ENCODE peak calls at places on chromosomes 13 and 19, in ten cellular contexts. X is Calu3; G is NCI-H1930; Z is NAMALWA; F is body of pancreas; S is stimulated activated CD8-positive, alpha-beta memory T cell treated with anti-CD3 and anti-CD28 coated beads, Interleukin-2, amount 100 ng/mL, for 48 hours; E is HCT116; K is amniotic stem cell; N is NCI-H1436 treated with DMSO at 0.1 percent for 48 hours; Q is NCI-H774. A is an unnamed sample.

GRCh38 chr13:46334008-46334407 is 53.0 kb downstream of the RUBCNL start:
- DNase-seq in X (no peak), G (no peak), Z (peak; percentile 37), F (no peak), S (no peak), E (no peak), K (no peak), N (no peak), Q (no peak), A (no peak)

GRCh38 chr13:108213946-108214345 is 1.4 kb downstream of the LIG4 start:
- DNase-seq in X (no peak), G (peak; percentile 46), Z (peak; percentile 53), F (no peak), S (no peak), E (no peak), K (no peak), N (peak; percentile 69), Q (peak; percentile 58), A (peak; percentile 31)

GRCh38 chr13:50387124-50387581 is 371.9 kb downstream of the KCNRG start:
- DNase-seq in X (peak; percentile 30), G (no peak), Z (peak; percentile 42), F (peak; percentile 34), S (no peak), E (no peak), K (no peak), N (no peak), Q (no peak), A (peak; percentile 52)

GRCh38 chr19:54179921-54180452 is 7.0 kb upstream of the TMC4 start:
- DNase-seq in X (no peak), G (peak; percentile 54), Z (peak; percentile 97), F (no peak), S (no peak), E (no peak), K (no peak), N (no peak), Q (no peak), A (peak; percentile 60)

GRCh38 chr13:59721889-59722579 is 441.7 kb downstream of the DIAPH3 start:
- DNase-seq in X (no peak), G (no peak), Z (no peak), F (no peak), S (no peak), E (no peak), K (no peak), N (no peak), Q (no peak), A (no peak)

GRCh38 chr19:2578911-2579677 is 103.2 kb downstream of the GADD45B start:
- DNase-seq in X (peak; percentile 87), G (no peak), Z (no peak), F (peak; percentile 90), S (peak; percentile 42), E (peak; percentile 78), K (peak; percentile 81), N (no peak), Q (peak; percentile 16), A (peak; percentile 92)

GRCh38 chr13:112968380-112968909 is 569 bp upstream of the MCF2L start:
- DNase-seq in X (peak; percentile 16), G (no peak), Z (no peak), F (peak; percentile 77), S (peak; percentile 24), E (no peak), K (no peak), N (no peak), Q (peak; percentile 97), A (no peak)

GRCh38 chr19:4196587-4197148 is 14.2 kb downstream of the ANKRD24 start:
- DNase-seq in X (no peak), G (no peak), Z (no peak), F (no peak), S (no peak), E (no peak), K (no peak), N (no peak), Q (no peak), A (no peak)

GRCh38 chr13:110676511-110677204 is 29.3 kb downstream of the CARS2 start:
- DNase-seq in X (no peak), G (no peak), Z (peak; percentile 82), F (peak; percentile 56), S (no peak), E (no peak), K (no peak), N (no peak), Q (no peak), A (no peak)

GRCh38 chr13:97339989-97340361 is 94.0 kb upstream of the RAP2A start:
- DNase-seq in X (no peak), G (no peak), Z (no peak), F (no peak), S (no peak), E (no peak), K (no peak), N (no peak), Q (no peak), A (no peak)

GRCh38 chr19:57473646-57474045 is 3.7 kb downstream of the ZNF772 start:
- DNase-seq in X (no peak), G (no peak), Z (no peak), F (no peak), S (no peak), E (no peak), K (no peak), N (no peak), Q (no peak), A (no peak)

GRCh38 chr19:4635763-4636135 is 3.6 kb upstream of the TNFAIP8L1 start:
- DNase-seq in X (no peak), G (no peak), Z (no peak), F (no peak), S (no peak), E (no peak), K (no peak), N (no peak), Q (no peak), A (no peak)

GRCh38 chr19:37997911-37998344 is 90.9 kb downstream of the SIPA1L3 start:
- DNase-seq in X (peak; percentile 9), G (no peak), Z (peak; percentile 36), F (no peak), S (no peak), E (peak; percentile 91), K (peak; percentile 75), N (no peak), Q (no peak), A (peak; percentile 55)

GRCh38 chr19:5430237-5430636 is 25.0 kb upstream of the ZNRF4 start:
- DNase-seq in X (no peak), G (no peak), Z (no peak), F (no peak), S (no peak), E (no peak), K (no peak), N (no peak), Q (no peak), A (no peak)

GRCh38 chr19:51704601-51705000 is 11.5 kb downstream of the SPACA6 start:
- DNase-seq in X (no peak), G (no peak), Z (no peak), F (no peak), S (no peak), E (no peak), K (no peak), N (no peak), Q (no peak), A (no peak)

GRCh38 chr19:33248954-33249613 is 23.4 kb upstream of the SLC7A10 start:
- DNase-seq in X (peak; percentile 50), G (no peak), Z (peak; percentile 37), F (no peak), S (no peak), E (no peak), K (no peak), N (no peak), Q (no peak), A (no peak)

GRCh38 chr19:35860818-35861639 is 4.3 kb downstream of the KIRREL2 start:
- DNase-seq in X (peak; percentile 75), G (no peak), Z (no peak), F (no peak), S (no peak), E (no peak), K (no peak), N (no peak), Q (no peak), A (no peak)

GRCh38 chr13:31310781-31311180 is 111.0 kb downstream of the B3GLCT start:
- DNase-seq in X (no peak), G (no peak), Z (no peak), F (no peak), S (no peak), E (no peak), K (no peak), N (no peak), Q (peak; percentile 40), A (no peak)

GRCh38 chr19:49564616-49565045 is 15.7 kb downstream of the NOSIP start:
- DNase-seq in X (no peak), G (no peak), Z (no peak), F (no peak), S (no peak), E (no peak), K (no peak), N (no peak), Q (no peak), A (no peak)

GRCh38 chr13:110343241-110343865 is 36.3 kb downstream of the COL4A2 start:
- DNase-seq in X (no peak), G (no peak), Z (no peak), F (no peak), S (no peak), E (peak; percentile 15), K (no peak), N (no peak), Q (no peak), A (no peak)

GRCh38 chr13:20142019-20142926 is 18.6 kb downstream of the GJA3 start:
- DNase-seq in X (no peak), G (no peak), Z (no peak), F (no peak), S (no peak), E (no peak), K (no peak), N (no peak), Q (no peak), A (no peak)

GRCh38 chr19:37902668-37903067 is 3.7 kb downstream of the WDR87 start:
- DNase-seq in X (peak; percentile 93), G (peak; percentile 66), Z (peak; percentile 87), F (peak; percentile 90), S (peak; percentile 69), E (peak; percentile 82), K (peak; percentile 54), N (no peak), Q (peak; percentile 74), A (peak; percentile 82)

GRCh38 chr19:23345838-23346237 is 49.4 kb downstream of the ZNF91 start:
- DNase-seq in X (no peak), G (no peak), Z (peak; percentile 15), F (no peak), S (no peak), E (no peak), K (no peak), N (no peak), Q (no peak), A (no peak)

GRCh38 chr19:56133858-56134654 is 7.0 kb upstream of the ZNF444 start:
- DNase-seq in X (no peak), G (no peak), Z (no peak), F (no peak), S (no peak), E (no peak), K (no peak), N (no peak), Q (no peak), A (no peak)

GRCh38 chr13:27022571-27023311 is 148.9 kb downstream of the USP12 start:
- DNase-seq in X (peak; percentile 20), G (no peak), Z (no peak), F (no peak), S (no peak), E (no peak), K (no peak), N (no peak), Q (peak; percentile 23), A (peak; percentile 68)

GRCh38 chr19:6063576-6063961 is 46.7 kb downstream of the RFX2 start:
- DNase-seq in X (no peak), G (no peak), Z (no peak), F (no peak), S (no peak), E (no peak), K (no peak), N (no peak), Q (no peak), A (no peak)